ENCODE peak calls at places on chromosomes 12 and 14, in nine cellular contexts. R is psoas muscle, K is uterus, N is heart right ventricle, W is HCT116, I is heart left ventricle, M is PC-3, G is body of pancreas, U is Peyer's patch. B is an unnamed sample. For H3K4me1, the result is how much of the 10 kb centered on the place peaks cover.

GRCh38 chr14:93028724-93029076 is 87.0 kb downstream of the ITPK1 start:
- DNase-seq in G (no peak), K (no peak), M (no peak), I (no peak), U (no peak), N (no peak), R (no peak), W (no peak), B (no peak)

GRCh38 chr12:54215990-54216579 is 27.3 kb upstream of the SMUG1 start:
- DNase-seq in G (no peak), I (no peak), M (no peak), W (no peak), U (peak), N (no peak), K (no peak), R (no peak), B (no peak)

GRCh38 chr14:92540472-92541048 is 27.0 kb downstream of the RIN3 start:
- DNase-seq in N (peak), W (peak), M (peak), U (peak), K (peak), G (peak), R (peak), I (peak), B (peak)

GRCh38 chr12:85866929-85867776 is 6.9 kb upstream of the NTS start:
- DNase-seq in U (no peak), N (peak), G (peak), M (peak), W (peak), K (peak), I (no peak), R (no peak), B (no peak)

GRCh38 chr14:29156096-29156495 is 389.5 kb downstream of the FOXG1 start:
- DNase-seq in M (no peak), G (no peak), W (no peak), R (no peak), I (no peak), U (no peak), N (no peak), K (no peak), B (no peak)

GRCh38 chr12:20445693-20446092 is 77.4 kb downstream of the PDE3A start:
- DNase-seq in I (peak), U (no peak), N (peak), W (no peak), M (no peak), R (no peak), G (no peak), K (no peak), B (no peak)

GRCh38 chr12:83573676-83574075 is 887.0 kb downstream of the TMTC2 start:
- DNase-seq in I (no peak), G (peak), R (peak), W (peak), M (peak), N (no peak), K (no peak), U (no peak), B (no peak)

GRCh38 chr14:77055981-77056380 is 27.5 kb upstream of the IRF2BPL start:
- DNase-seq in U (no peak), G (no peak), N (no peak), R (no peak), W (no peak), K (no peak), M (no peak), I (no peak), B (no peak)

GRCh38 chr12:41905703-41906297 is 238.9 kb downstream of the GXYLT1 start:
- DNase-seq in U (no peak), K (no peak), M (no peak), W (no peak), N (no peak), R (no peak), G (no peak), I (no peak), B (no peak)

GRCh38 chr14:104289485-104289884 is 151.1 kb downstream of the KIF26A start:
- DNase-seq in M (peak), W (no peak), U (no peak), K (no peak), I (peak), R (no peak), N (no peak), G (no peak), B (no peak)

GRCh38 chr12:38587594-38587993 is 271.0 kb downstream of the ALG10B start:
- DNase-seq in N (no peak), K (no peak), I (no peak), U (no peak), M (no peak), W (no peak), R (no peak), G (no peak), B (no peak)

GRCh38 chr12:127401005-127401404 is 866.0 kb upstream of the TMEM132C start:
- DNase-seq in I (no peak), M (peak), N (no peak), K (no peak), R (no peak), W (no peak), G (no peak), U (no peak), B (no peak)

GRCh38 chr12:49297695-49298060 is 2.7 kb downstream of the PRPH start:
- DNase-seq in N (no peak), I (no peak), W (no peak), K (no peak), U (no peak), R (no peak), G (no peak), M (no peak), B (no peak)

GRCh38 chr12:51922762-51923505 is 15.6 kb downstream of the ACVRL1 start:
- DNase-seq in U (peak), W (no peak), N (peak), I (no peak), M (peak), G (peak), K (peak), R (peak), B (no peak)

GRCh38 chr12:46473634-46474201 is 101.1 kb upstream of the SLC38A2 start:
- DNase-seq in U (peak), M (peak), R (peak), W (peak), I (peak), G (peak), K (peak), N (peak), B (peak)

GRCh38 chr12:51208016-51208660 is 9.7 kb downstream of the POU6F1 start:
- DNase-seq in I (no peak), W (no peak), N (no peak), K (no peak), U (no peak), M (no peak), G (no peak), R (no peak), B (no peak)

GRCh38 chr14:86168376-86168775 is 638.4 kb downstream of the FLRT2 start:
- DNase-seq in R (no peak), K (no peak), G (no peak), W (no peak), I (no peak), M (no peak), U (no peak), N (no peak), B (no peak)

GRCh38 chr12:104303538-104304151 is at the start of gene EID3:
- DNase-seq in W (no peak), N (peak), K (peak), R (peak), U (peak), I (peak), G (peak), M (no peak), B (peak)

GRCh38 chr14:101797785-101798342 is 36.4 kb downstream of the PPP2R5C start:
- DNase-seq in I (peak), M (no peak), K (no peak), W (no peak), U (no peak), N (peak), G (no peak), R (no peak), B (no peak)

GRCh38 chr14:44833376-44833775 is 128.4 kb downstream of the KLHL28 start:
- DNase-seq in M (peak), U (no peak), K (no peak), N (no peak), G (no peak), R (no peak), W (peak), I (no peak), B (no peak)

GRCh38 chr12:131831021-131831571 is 2.9 kb downstream of the MMP17 start:
- DNase-seq in U (no peak), G (no peak), I (peak), N (no peak), M (peak), W (no peak), R (no peak), K (no peak), B (no peak)

GRCh38 chr14:101495284-101495683 is 66.0 kb upstream of the DIO3 start:
- DNase-seq in M (no peak), G (peak), R (no peak), U (peak), N (no peak), W (no peak), I (no peak), K (peak), B (no peak)

GRCh38 chr14:46820291-46820690 is 168.7 kb upstream of the RPL10L start:
- DNase-seq in W (no peak), I (no peak), K (no peak), R (peak), U (no peak), G (peak), M (no peak), N (no peak), B (no peak)

DNA sequence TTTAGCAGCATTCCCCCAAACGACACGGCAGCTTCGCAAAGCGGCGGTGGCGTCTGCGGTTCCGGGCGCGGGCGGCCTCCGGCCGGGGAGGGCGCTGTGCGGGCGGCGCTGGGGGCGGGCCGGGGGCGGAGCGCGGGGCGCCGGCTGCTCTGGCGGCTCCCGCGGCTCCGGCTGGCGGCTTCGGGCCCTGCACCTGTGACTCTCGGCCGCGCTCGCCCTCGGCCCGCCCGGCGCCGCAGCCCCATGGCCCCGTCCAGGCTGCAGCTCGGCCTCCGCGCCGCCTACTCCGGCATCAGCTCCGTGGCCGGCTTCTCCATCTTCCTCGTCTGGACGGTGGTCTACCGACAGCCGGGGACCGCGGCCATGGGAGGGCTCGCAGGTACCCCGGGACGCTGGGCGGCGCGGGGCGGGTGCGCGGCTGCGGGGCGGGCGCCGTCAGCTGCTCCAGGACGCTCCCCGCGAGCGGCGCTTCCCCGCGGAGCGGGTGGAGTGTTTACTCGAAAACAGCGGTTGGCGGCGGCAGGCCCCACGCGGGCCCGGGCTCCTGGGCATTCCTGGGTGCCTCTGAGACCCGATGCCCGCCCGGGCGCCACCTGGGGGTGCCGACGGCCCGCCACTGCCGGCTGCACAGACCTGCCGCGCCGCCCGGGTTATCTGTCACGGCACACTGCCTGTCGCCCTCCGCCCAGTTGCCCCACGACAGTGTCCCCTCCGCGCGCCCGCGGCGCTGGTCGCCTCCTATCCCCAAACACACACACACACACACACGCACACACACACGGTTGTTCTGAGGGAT is at the start of gene SLC48A1:
- DNase-seq in N (peak), R (peak), M (peak), I (peak), G (peak), U (peak), W (no peak), K (peak), B (no peak)
- TF ChIP-seq CTCF in N (peak), R (peak), M (no peak), I (peak), G (peak), U (peak), W (peak), K (peak), B (no peak)

GRCh38 chr14:69624131-69624530 is 12.7 kb downstream of the SUSD6 start:
- DNase-seq in W (no peak), K (no peak), M (no peak), R (no peak), N (no peak), I (no peak), U (no peak), G (no peak), B (no peak)

GRCh38 chr14:69625299-69626131 is 14.1 kb downstream of the SUSD6 start:
- DNase-seq in U (peak), M (no peak), I (peak), N (peak), K (peak), R (peak), G (peak), W (no peak), B (peak)

GRCh38 chr14:69620981-69621380 is 9.6 kb downstream of the SUSD6 start:
- DNase-seq in W (no peak), U (no peak), I (no peak), K (no peak), R (no peak), N (no peak), M (no peak), G (no peak), B (no peak)

GRCh38 chr14:69629225-69630127 is 18.1 kb downstream of the SUSD6 start:
- DNase-seq in W (no peak), I (no peak), N (no peak), R (no peak), U (no peak), M (no peak), K (no peak), G (no peak), B (no peak)

DNA sequence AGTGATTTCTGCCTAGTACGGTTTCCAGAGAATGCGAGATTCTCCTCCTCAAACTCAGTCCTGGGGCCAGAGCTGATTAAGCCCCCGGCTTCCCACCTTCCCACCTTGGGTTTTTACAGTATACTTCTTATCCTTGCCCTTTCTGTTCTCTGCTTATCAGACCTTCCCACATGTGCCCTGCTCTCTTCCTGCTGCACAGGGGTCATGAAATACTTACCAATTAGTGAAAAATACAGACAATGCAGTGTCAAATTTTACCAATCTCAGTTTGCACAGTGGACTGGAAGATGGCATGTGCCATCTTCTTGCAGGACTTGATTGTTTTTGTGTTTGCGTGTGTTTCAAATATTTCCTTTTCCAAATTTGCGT is 14.7 kb downstream of the SUSD6 start:
- DNase-seq in R (no peak), N (no peak), K (no peak), W (no peak), M (no peak), U (no peak), G (no peak), I (no peak), B (no peak)
- H3K4me1 ChIP-seq in R (half or more), N (half or more), K (under half), W (under half), M (under half), U (under half), G (under half), I (under half), B (under half)

GRCh38 chr12:3418609-3419469 is 72.2 kb upstream of the PRMT8 start:
- DNase-seq in K (no peak), R (no peak), N (no peak), G (no peak), W (no peak), I (no peak), U (no peak), M (no peak), B (no peak)
- H3K27ac ChIP-seq in K (no peak), R (no peak), N (no peak), G (no peak), W (no peak), I (no peak), U (no peak), M (no peak), B (no peak)

GRCh38 chr12:67558775-67559174 is 89.8 kb upstream of the DYRK2 start:
- DNase-seq in M (no peak), R (no peak), W (no peak), I (no peak), K (no peak), G (no peak), N (no peak), U (no peak), B (no peak)
- TF ChIP-seq CTCF in M (no peak), R (no peak), W (no peak), I (no peak), K (no peak), G (no peak), N (no peak), U (no peak), B (no peak)

B was measured in thoracic aorta.